ENCODE peak calls at places on chromosomes 7 and 10, in five cellular contexts. V is GM12892, I is K562, K is H1, M is GM12878. S is an unnamed sample.

GRCh38 chr7:2488272-2488645 is 12.1 kb upstream of the GRIFIN start:
- DNase-seq in V (no peak), K (no peak), I (no peak), M (no peak), S (no peak)

GRCh38 chr10:32340596-32341180 is 6.3 kb downstream of the EPC1 start:
- DNase-seq in K (no peak), M (no peak), I (no peak), V (no peak), S (no peak)

GRCh38 chr10:83165164-83165563 is 974.1 kb upstream of the GHITM start:
- DNase-seq in K (no peak), V (no peak), I (no peak), M (no peak), S (no peak)

GRCh38 chr10:13329565-13329964 is 18.5 kb downstream of the SEPHS1 start:
- DNase-seq in I (no peak), M (no peak), K (no peak), V (no peak), S (no peak)

GRCh38 chr7:134750083-134751062 is 29.1 kb upstream of the CALD1 start:
- DNase-seq in M (no peak), I (peak), V (peak), K (peak), S (peak)

GRCh38 chr7:158586499-158587191 is 978 bp downstream of the PTPRN2 start:
- DNase-seq in I (no peak), M (no peak), K (no peak), V (no peak), S (no peak)

GRCh38 chr10:129949411-129950335 is 14.4 kb downstream of the EBF3 start:
- DNase-seq in I (no peak), M (no peak), K (no peak), V (no peak), S (no peak)

GRCh38 chr7:116534790-116535189 is 10.0 kb downstream of the CAV1 start:
- DNase-seq in K (no peak), I (no peak), M (no peak), V (no peak), S (no peak)

GRCh38 chr7:30070052-30070451 is 41.8 kb downstream of the PLEKHA8 start:
- DNase-seq in V (no peak), M (no peak), K (no peak), I (no peak), S (no peak)

GRCh38 chr7:30066697-30067096 is 38.5 kb downstream of the PLEKHA8 start:
- DNase-seq in I (no peak), V (no peak), K (no peak), M (no peak), S (no peak)

GRCh38 chr7:30068117-30068516 is 39.9 kb downstream of the PLEKHA8 start:
- DNase-seq in I (no peak), M (no peak), K (no peak), V (no peak), S (no peak)

GRCh38 chr7:30065746-30066145 is 37.5 kb downstream of the PLEKHA8 start:
- DNase-seq in M (no peak), I (no peak), K (no peak), V (no peak), S (no peak)

DNA sequence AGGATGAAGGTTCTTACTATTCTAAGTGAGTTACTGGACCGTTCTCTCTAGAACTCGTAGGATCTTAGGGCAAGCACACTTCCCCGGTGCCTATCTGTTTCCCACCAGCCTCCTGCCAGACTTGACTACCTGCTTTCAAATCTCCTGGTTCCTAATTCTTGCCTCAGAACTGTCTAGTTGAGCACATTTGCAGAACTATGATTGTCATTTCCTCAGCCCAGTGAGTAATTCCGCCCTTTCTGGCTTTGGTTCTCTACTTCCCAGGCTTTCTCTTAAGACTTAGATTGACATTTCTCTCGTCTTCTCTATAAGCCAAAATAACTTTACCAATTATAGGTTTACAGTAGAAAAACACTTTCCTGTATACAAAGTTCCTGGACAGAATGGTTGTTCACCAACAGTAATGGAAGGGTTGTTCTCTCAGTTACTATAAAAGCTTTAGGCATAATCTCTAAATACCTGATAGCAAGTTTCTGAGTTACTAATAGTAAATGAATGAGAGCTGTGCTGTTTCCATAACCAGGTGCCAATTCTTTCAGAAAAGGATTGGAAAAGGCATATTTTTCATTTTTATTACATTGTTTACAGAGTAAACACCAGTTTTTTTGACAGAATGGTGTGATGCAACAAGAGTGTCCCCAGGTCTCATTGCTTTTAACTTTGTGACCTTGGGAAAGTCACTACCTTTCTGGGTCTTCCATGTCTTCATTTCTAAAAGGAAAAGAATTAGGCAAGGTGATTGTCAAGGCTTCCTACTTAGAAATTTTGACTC is 41.1 kb downstream of the PLEKHA8 start:
- DNase-seq in I (no peak), V (no peak), K (no peak), M (no peak), S (no peak)
- TF ChIP-seq TAF1 in I (no peak), V (no peak), K (no peak), M (no peak), S (no peak)

DNA sequence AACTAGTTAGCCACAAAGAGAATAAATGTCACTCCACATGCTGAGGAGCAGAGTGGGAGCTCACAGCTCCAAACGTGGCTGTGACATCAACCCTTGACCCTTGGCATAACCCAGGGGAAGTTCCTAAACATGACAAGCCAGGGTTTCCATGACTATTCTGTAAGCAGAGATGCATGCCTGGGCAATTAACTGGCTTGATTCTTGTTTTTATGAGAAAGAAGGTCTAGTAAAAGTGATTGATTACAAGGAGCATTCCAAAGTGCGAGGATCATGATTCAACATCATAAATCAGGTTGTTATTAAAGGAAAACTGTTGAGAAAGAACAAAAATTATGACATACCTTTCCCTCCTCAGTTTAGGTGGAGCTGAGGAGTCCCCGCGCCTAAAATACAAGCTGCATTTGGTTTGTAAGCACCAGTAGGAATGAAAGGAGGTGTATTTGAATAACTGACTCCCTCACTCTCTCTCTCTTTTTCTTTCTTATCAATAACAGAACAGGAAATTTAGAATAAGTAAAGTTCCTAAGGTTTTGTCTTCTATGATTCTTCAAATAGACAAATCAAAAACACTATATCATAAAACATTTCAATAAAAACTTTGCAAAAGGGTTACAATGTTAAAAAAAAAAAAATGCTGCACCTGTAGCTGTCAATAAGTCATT is 108.3 kb downstream of the SFMBT2 start:
- DNase-seq in I (no peak), V (no peak), M (no peak), K (no peak), S (no peak)
- TF ChIP-seq POLR2AphosphoS5 in I (no peak), V (no peak), M (no peak), K (no peak), S (no peak)

GRCh38 chr7:130845581-130846085 is 111.6 kb upstream of the KLF14 start:
- DNase-seq in M (no peak), V (no peak), I (no peak), K (no peak), S (no peak)
- TF ChIP-seq POLR2A in M (no peak), V (no peak), I (no peak), K (no peak), S (no peak)

DNA sequence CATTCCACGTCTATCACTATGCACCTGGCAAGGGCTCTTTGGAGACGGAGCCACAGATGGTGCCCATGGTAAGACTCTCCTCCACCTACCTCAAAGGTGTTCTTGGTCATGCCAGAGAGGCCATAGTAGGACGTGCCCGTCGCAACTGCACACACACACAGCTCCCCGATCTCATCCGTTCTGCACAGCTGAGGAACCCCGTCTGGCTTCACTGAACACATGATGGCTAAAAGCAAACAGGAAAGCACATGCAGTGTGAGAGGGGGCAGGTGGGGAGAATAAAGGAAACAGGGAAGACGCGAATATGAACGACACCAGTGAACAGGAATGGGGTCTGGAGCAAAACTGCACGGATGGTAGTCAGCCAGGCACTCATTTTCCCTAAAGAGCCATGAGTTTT is 230.9 kb downstream of the ZMYND11 start:
- DNase-seq in K (no peak), V (no peak), M (no peak), I (no peak), S (no peak)
- TF ChIP-seq TAF1 in K (no peak), V (no peak), M (no peak), I (no peak), S (no peak)